ENCODE peak calls at places on chromosomes 6 and 20, in five cellular contexts. J is LoVo; S is CD8-positive, alpha-beta memory T cell; Q is stimulated activated CD8-positive, alpha-beta memory T cell treated with anti-CD3 and anti-CD28 coated beads, Interleukin-7, amount 100 ng/mL, for 24 hours; B is H9. T is an unnamed sample.

GRCh38 chr6:28401172-28401571 is 1.6 kb upstream of the ZSCAN12 start:
- DNase-seq in J (no peak), S (no peak), Q (no peak), B (no peak), T (no peak)

GRCh38 chr6:35370124-35370741 is 27.9 kb downstream of the PPARD start:
- DNase-seq in J (peak; percentile 63), S (no peak), Q (peak; percentile 10), B (no peak), T (no peak)

GRCh38 chr6:13526718-13527668 is 39.6 kb upstream of the GFOD1 start:
- DNase-seq in J (no peak), S (peak; percentile 21), Q (no peak), B (peak; percentile 30), T (no peak)

GRCh38 chr20:56925696-56926101 is 296.6 kb downstream of the TFAP2C start:
- DNase-seq in J (no peak), S (no peak), Q (no peak), B (no peak), T (no peak)

GRCh38 chr20:2697768-2698167 is 5.2 kb downstream of the EBF4 start:
- DNase-seq in J (no peak), S (no peak), Q (no peak), B (no peak), T (no peak)

GRCh38 chr6:163014736-163015135 is 287.0 kb downstream of the PACRG start:
- DNase-seq in J (no peak), S (no peak), Q (no peak), B (no peak), T (no peak)

GRCh38 chr6:22149081-22149480 is 147.8 kb downstream of the PRL start:
- DNase-seq in J (no peak), S (no peak), Q (no peak), B (no peak), T (no peak)

GRCh38 chr6:34709386-34709785 is 12.8 kb upstream of the ILRUN start:
- DNase-seq in J (no peak), S (no peak), Q (no peak), B (no peak), T (no peak)

GRCh38 chr20:60057866-60058807 is 99.9 kb downstream of the CDH26 start:
- DNase-seq in J (no peak), S (peak; percentile 19), Q (no peak), B (peak; percentile 83), T (no peak)

GRCh38 chr6:16819752-16820151 is 58.5 kb upstream of the ATXN1 start:
- DNase-seq in J (no peak), S (no peak), Q (no peak), B (no peak), T (no peak)

GRCh38 chr6:25757936-25758642 is 3.5 kb downstream of the SLC17A4 start:
- DNase-seq in J (no peak), S (no peak), Q (no peak), B (no peak), T (no peak)

GRCh38 chr20:31693987-31694661 is 28.5 kb downstream of the BCL2L1 start:
- DNase-seq in J (no peak), S (no peak), Q (no peak), B (peak; percentile 41), T (no peak)

GRCh38 chr20:47703748-47704147 is 81.5 kb downstream of the SULF2 start:
- DNase-seq in J (no peak), S (no peak), Q (no peak), B (no peak), T (no peak)

GRCh38 chr20:45179166-45179565 is 4.5 kb downstream of the PI3 start:
- DNase-seq in J (no peak), S (no peak), Q (no peak), B (no peak), T (no peak)

GRCh38 chr6:170295519-170296422 is 4.9 kb upstream of the DLL1 start:
- DNase-seq in J (peak; percentile 49), S (peak; percentile 32), Q (no peak), B (peak; percentile 97), T (peak; percentile 14)

GRCh38 chr20:50663095-50663821 is 28.1 kb downstream of the RIPOR3 start:
- DNase-seq in J (no peak), S (no peak), Q (no peak), B (peak; percentile 48), T (no peak)

GRCh38 chr6:31558631-31559500 is 11.5 kb downstream of the NFKBIL1 start:
- DNase-seq in J (no peak), S (peak; percentile 74), Q (no peak), B (no peak), T (no peak)